ENCODE peak calls at places on chromosomes 5 and 9, in six cellular contexts. One of them, this sample, is unnamed.

GRCh38 chr5:126365446-126366198 is 57.6 kb upstream of the GRAMD2B start:
- DNase-seq in germinal center: no peak
- DNase-seq in stomach: no peak
- DNase-seq in BJ: no peak
- DNase-seq in NCI-H774: peak
- DNase-seq in HL-60: no peak
- DNase-seq in this sample: no peak

GRCh38 chr5:54460181-54460919 is 4.9 kb downstream of the HSPB3 start:
- DNase-seq in HL-60: no peak
- DNase-seq in stomach: no peak
- DNase-seq in BJ: no peak
- DNase-seq in NCI-H774: no peak
- DNase-seq in germinal center: no peak
- DNase-seq in this sample: peak

GRCh38 chr5:149853019-149853648 is 91.5 kb downstream of the PDE6A start:
- DNase-seq in germinal center: peak
- DNase-seq in HL-60: peak
- DNase-seq in NCI-H774: peak
- DNase-seq in BJ: no peak
- DNase-seq in stomach: peak
- DNase-seq in this sample: peak

GRCh38 chr5:170280090-170280493 is 17.5 kb downstream of the LCP2 start:
- DNase-seq in germinal center: no peak
- DNase-seq in HL-60: no peak
- DNase-seq in BJ: no peak
- DNase-seq in NCI-H774: no peak
- DNase-seq in stomach: no peak
- DNase-seq in this sample: no peak

GRCh38 chr9:119264165-119264564 is 105.1 kb downstream of the BRINP1 start:
- DNase-seq in stomach: no peak
- DNase-seq in HL-60: no peak
- DNase-seq in NCI-H774: no peak
- DNase-seq in germinal center: no peak
- DNase-seq in BJ: no peak
- DNase-seq in this sample: no peak

GRCh38 chr9:123121457-123121856 is 88.0 kb downstream of the GPR21 start:
- DNase-seq in NCI-H774: no peak
- DNase-seq in BJ: no peak
- DNase-seq in HL-60: no peak
- DNase-seq in germinal center: no peak
- DNase-seq in stomach: no peak
- DNase-seq in this sample: no peak

GRCh38 chr5:97009212-97009898 is 73.5 kb downstream of the LNPEP start:
- DNase-seq in stomach: no peak
- DNase-seq in BJ: no peak
- DNase-seq in germinal center: peak
- DNase-seq in HL-60: peak
- DNase-seq in NCI-H774: no peak
- DNase-seq in this sample: no peak

GRCh38 chr9:33233659-33234335 is 6.2 kb upstream of the SPINK4 start:
- DNase-seq in germinal center: no peak
- DNase-seq in NCI-H774: peak
- DNase-seq in stomach: peak
- DNase-seq in BJ: peak
- DNase-seq in HL-60: no peak
- DNase-seq in this sample: peak

GRCh38 chr5:150064681-150065220 is 21.6 kb downstream of the CSF1R start:
- DNase-seq in HL-60: no peak
- DNase-seq in BJ: no peak
- DNase-seq in NCI-H774: no peak
- DNase-seq in stomach: no peak
- DNase-seq in germinal center: no peak
- DNase-seq in this sample: no peak

GRCh38 chr5:116600876-116601275 is 26.3 kb upstream of the SEMA6A start:
- DNase-seq in stomach: no peak
- DNase-seq in NCI-H774: no peak
- DNase-seq in germinal center: no peak
- DNase-seq in HL-60: no peak
- DNase-seq in BJ: no peak
- DNase-seq in this sample: peak

GRCh38 chr9:14218253-14218652 is 95.7 kb downstream of the NFIB start:
- DNase-seq in germinal center: no peak
- DNase-seq in HL-60: no peak
- DNase-seq in NCI-H774: peak
- DNase-seq in BJ: no peak
- DNase-seq in stomach: no peak
- DNase-seq in this sample: no peak

GRCh38 chr9:2677927-2678889 is 39.1 kb upstream of the KCNV2 start:
- DNase-seq in HL-60: no peak
- DNase-seq in BJ: no peak
- DNase-seq in NCI-H774: peak
- DNase-seq in germinal center: no peak
- DNase-seq in stomach: no peak
- DNase-seq in this sample: no peak

GRCh38 chr5:142032747-142033631 is 20.2 kb upstream of the GNPDA1 start:
- DNase-seq in stomach: no peak
- DNase-seq in germinal center: no peak
- DNase-seq in NCI-H774: peak
- DNase-seq in BJ: no peak
- DNase-seq in HL-60: no peak
- DNase-seq in this sample: no peak

GRCh38 chr5:180208435-180209081 is 453 bp downstream of the RASGEF1C start:
- DNase-seq in HL-60: no peak
- DNase-seq in BJ: no peak
- DNase-seq in germinal center: peak
- DNase-seq in NCI-H774: no peak
- DNase-seq in stomach: no peak
- DNase-seq in this sample: no peak

GRCh38 chr9:113592806-113593575 is 129.5 kb downstream of the RGS3 start:
- DNase-seq in stomach: no peak
- DNase-seq in NCI-H774: no peak
- DNase-seq in BJ: no peak
- DNase-seq in germinal center: no peak
- DNase-seq in HL-60: no peak
- DNase-seq in this sample: no peak

GRCh38 chr5:138663009-138663408 is 87.8 kb upstream of the HSPA9 start:
- DNase-seq in BJ: no peak
- DNase-seq in HL-60: peak
- DNase-seq in NCI-H774: no peak
- DNase-seq in germinal center: peak
- DNase-seq in stomach: no peak
- DNase-seq in this sample: no peak

GRCh38 chr5:81719743-81720142 is 31.2 kb downstream of the SSBP2 start:
- DNase-seq in stomach: no peak
- DNase-seq in germinal center: no peak
- DNase-seq in BJ: no peak
- DNase-seq in HL-60: no peak
- DNase-seq in NCI-H774: no peak
- DNase-seq in this sample: peak

GRCh38 chr5:140648132-140648432 is 453 bp downstream of the IK start:
- DNase-seq in BJ: no peak
- DNase-seq in HL-60: no peak
- DNase-seq in stomach: no peak
- DNase-seq in NCI-H774: no peak
- DNase-seq in germinal center: peak
- DNase-seq in this sample: no peak

This sample was measured in GM04504.